ENCODE peak calls at places on chromosomes 3 and 15, in seven cellular contexts. D is right lobe of liver, H is aorta, Z is heart right ventricle, I is Peyer's patch, R is left lung, W is kidney. J is an unnamed sample.

GRCh38 chr15:43828061-43828657 is 1.4 kb downstream of the WDR76 start:
- DNase-seq in Z (no peak), D (no peak), R (no peak), H (no peak), W (no peak), I (no peak), J (no peak)

GRCh38 chr15:52020253-52021085 is 1.4 kb downstream of the MAPK6 start:
- DNase-seq in R (no peak), D (no peak), I (no peak), Z (no peak), H (no peak), W (no peak), J (no peak)

GRCh38 chr3:117553461-117553860 is 843.9 kb downstream of the TUSC7 start:
- DNase-seq in I (no peak), H (no peak), R (no peak), W (no peak), Z (no peak), D (no peak), J (no peak)

GRCh38 chr3:15933439-15934144 is 135.8 kb upstream of the ANKRD28 start:
- DNase-seq in D (no peak), I (no peak), H (no peak), W (no peak), Z (no peak), R (no peak), J (no peak)

GRCh38 chr15:91866971-91867372 is 13.5 kb downstream of the SLCO3A1 start:
- DNase-seq in W (peak; percentile 81), H (peak; percentile 71), R (peak; percentile 83), I (no peak), Z (peak; percentile 66), D (no peak), J (no peak)

GRCh38 chr3:46860381-46861292 is 2.6 kb downstream of the MYL3 start:
- DNase-seq in Z (peak; percentile 54), H (peak; percentile 49), W (peak; percentile 70), D (peak; percentile 39), R (peak; percentile 65), I (no peak), J (no peak)

GRCh38 chr15:82663186-82663600 is 16.0 kb upstream of the CPEB1 start:
- DNase-seq in Z (peak; percentile 26), R (no peak), H (peak; percentile 56), W (peak; percentile 78), I (no peak), D (no peak), J (no peak)

GRCh38 chr3:43155464-43156121 is 49.7 kb upstream of the POMGNT2 start:
- DNase-seq in R (no peak), H (peak; percentile 76), Z (peak; percentile 57), W (peak; percentile 83), D (peak; percentile 55), I (no peak), J (no peak)

GRCh38 chr15:56732135-56732880 is 1.0 kb downstream of the ZNF280D start:
- DNase-seq in R (no peak), Z (peak; percentile 13), W (no peak), D (no peak), I (no peak), H (no peak), J (peak; percentile 7)

GRCh38 chr3:36362973-36363372 is 17.3 kb upstream of the STAC start:
- DNase-seq in H (no peak), Z (no peak), I (no peak), D (no peak), W (no peak), R (no peak), J (no peak)

GRCh38 chr3:194750409-194750808 is 64.7 kb downstream of the FAM43A start:
- DNase-seq in W (no peak), I (no peak), R (no peak), H (no peak), Z (no peak), D (no peak), J (no peak)

GRCh38 chr15:60376677-60377095 is 21.1 kb downstream of the ANXA2 start:
- DNase-seq in W (no peak), Z (no peak), I (no peak), R (no peak), D (no peak), H (no peak), J (no peak)

GRCh38 chr3:53796161-53796560 is 50.1 kb downstream of the CHDH start:
- DNase-seq in I (no peak), D (no peak), W (no peak), R (no peak), H (no peak), Z (peak; percentile 63), J (no peak)

GRCh38 chr3:106826861-106827311 is 550.4 kb upstream of the CCDC54 start:
- DNase-seq in R (no peak), D (no peak), W (no peak), H (no peak), I (no peak), Z (no peak), J (no peak)

GRCh38 chr15:71136159-71137137 is 21.2 kb downstream of the THSD4 start:
- DNase-seq in R (no peak), Z (no peak), D (no peak), I (no peak), H (peak; percentile 72), W (no peak), J (no peak)

GRCh38 chr15:68498076-68498475 is 66.1 kb upstream of the ITGA11 start:
- DNase-seq in D (no peak), I (no peak), H (no peak), W (no peak), R (no peak), Z (no peak), J (no peak)

GRCh38 chr3:53318522-53318921 is 28.8 kb downstream of the DCP1A start:
- DNase-seq in D (no peak), R (no peak), H (no peak), I (no peak), W (no peak), Z (no peak), J (no peak)

GRCh38 chr15:96345560-96346389 is 15.3 kb downstream of the NR2F2 start:
- DNase-seq in Z (peak; percentile 82), H (peak; percentile 80), D (peak; percentile 72), R (peak; percentile 79), I (no peak), W (peak; percentile 96), J (no peak)

GRCh38 chr15:34365073-34365825 is 1.7 kb downstream of the LPCAT4 start:
- DNase-seq in R (no peak), Z (peak; percentile 59), H (no peak), W (no peak), I (no peak), D (no peak), J (no peak)

GRCh38 chr15:33132722-33133345 is 61.7 kb downstream of the FMN1 start:
- DNase-seq in I (no peak), D (no peak), R (no peak), H (no peak), Z (no peak), W (no peak), J (no peak)

GRCh38 chr3:64501298-64501906 is 186.4 kb downstream of the ADAMTS9 start:
- DNase-seq in H (no peak), D (no peak), R (no peak), Z (no peak), W (no peak), I (no peak), J (no peak)

DNA sequence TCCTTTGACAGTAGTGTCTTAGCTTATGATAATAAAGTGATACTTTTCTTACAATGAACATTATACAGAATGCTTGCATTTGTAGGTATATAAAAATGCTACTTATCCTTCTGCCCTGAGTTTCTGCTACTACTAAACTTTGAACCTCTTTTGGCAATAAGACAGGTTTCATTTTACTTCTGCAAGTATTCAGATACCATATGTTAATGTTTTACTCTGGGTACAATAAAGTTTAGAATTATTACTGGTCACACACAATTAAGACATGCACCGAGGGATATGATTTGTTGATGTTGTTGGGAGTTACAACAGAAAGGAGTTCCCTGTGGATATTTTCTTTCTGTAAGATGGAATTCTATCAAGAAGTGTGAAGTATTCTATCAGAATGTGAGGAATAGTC is 58.0 kb downstream of the NEO1 start:
- DNase-seq in R (no peak), I (no peak), D (no peak), W (no peak), Z (no peak), H (no peak), J (no peak)
- H3K27ac ChIP-seq in R (no peak overlapping the region), I (peak overlapping the region; percentile 56), D (no peak overlapping the region), W (peak overlapping the region; percentile 54), Z (no peak overlapping the region), H (no peak overlapping the region), J (no peak overlapping the region)

DNA sequence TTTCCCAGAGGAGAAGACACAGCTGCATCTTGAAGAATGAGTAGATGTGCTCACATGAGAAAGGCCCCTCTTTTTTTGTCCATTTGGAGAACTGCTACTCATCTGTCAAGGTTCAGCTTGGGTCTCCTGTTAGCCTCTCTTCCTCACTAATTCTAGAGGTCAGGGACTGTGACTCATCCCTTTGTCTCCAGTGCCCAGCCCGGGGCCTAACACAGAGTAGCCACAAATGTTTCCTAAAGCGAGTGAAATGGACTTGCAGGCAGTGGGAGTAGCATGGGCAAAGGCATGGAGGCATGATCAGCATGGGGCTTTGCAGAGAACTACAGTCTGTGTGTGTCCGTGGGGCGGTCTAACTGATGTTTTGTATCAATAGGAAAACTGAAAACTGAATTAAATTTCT is 33.9 kb upstream of the MRPS22 start:
- DNase-seq in H (no peak), Z (no peak), D (no peak), R (no peak), W (no peak), I (no peak), J (no peak)
- H3K4me1 ChIP-seq in H (no peaks in the 10 kb centered on the region), Z (no peaks in the 10 kb centered on the region), D (no peaks in the 10 kb centered on the region), R (no peaks in the 10 kb centered on the region), W (no peaks in the 10 kb centered on the region), I (no peaks in the 10 kb centered on the region), J (no peaks in the 10 kb centered on the region)

GRCh38 chr3:40994611-40995010 is 204.7 kb upstream of the CTNNB1 start:
- DNase-seq in W (no peak), H (no peak), R (no peak), D (no peak), Z (no peak), I (no peak), J (no peak)

GRCh38 chr3:40990062-40990456 is 209.2 kb upstream of the CTNNB1 start:
- DNase-seq in H (no peak), D (no peak), W (no peak), R (no peak), I (no peak), Z (no peak), J (no peak)

GRCh38 chr3:40989141-40990061 is 209.9 kb upstream of the CTNNB1 start:
- DNase-seq in R (no peak), I (no peak), W (no peak), H (no peak), Z (no peak), D (no peak), J (no peak)

GRCh38 chr3:40995271-40995670 is 204.0 kb upstream of the CTNNB1 start:
- DNase-seq in D (no peak), Z (no peak), W (no peak), H (no peak), R (no peak), I (no peak), J (no peak)

DNA sequence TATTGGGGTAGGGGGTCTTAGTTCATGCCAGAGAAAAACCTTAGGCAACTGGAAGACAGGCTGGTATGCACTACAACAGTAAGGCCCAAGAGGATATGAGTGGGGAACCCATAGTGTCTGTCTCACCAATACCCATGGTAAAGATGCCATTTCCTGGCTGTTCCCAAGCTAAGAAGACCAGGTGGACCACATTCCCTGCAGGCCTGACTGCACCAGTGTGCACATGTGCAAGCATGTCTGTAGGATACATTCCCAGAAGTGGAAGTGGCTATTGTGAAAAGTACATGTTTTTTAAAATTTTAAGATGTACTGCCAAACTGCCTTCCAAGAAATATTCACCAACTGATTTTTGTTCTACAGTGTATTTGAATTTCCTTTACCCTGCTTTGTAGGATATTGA is 207.3 kb upstream of the CTNNB1 start:
- DNase-seq in H (no peak), W (no peak), R (no peak), Z (no peak), D (no peak), I (no peak), J (no peak)
- H3K27ac ChIP-seq in H (no peak overlapping the region), W (no peak overlapping the region), R (no peak overlapping the region), Z (no peak overlapping the region), D (no peak overlapping the region), I (no peak overlapping the region), J (no peak overlapping the region)

GRCh38 chr15:31486506-31486905 is 159.9 kb downstream of the KLF13 start:
- DNase-seq in D (no peak), Z (no peak), W (peak; percentile 57), H (no peak), I (no peak), R (no peak), J (no peak)
- H3K4me1 ChIP-seq in D (peaks cover 17% of the 10 kb centered on the region), Z (peaks cover 7% of the 10 kb centered on the region), W (peaks cover 11% of the 10 kb centered on the region), H (peaks cover 5% of the 10 kb centered on the region), I (peaks cover 25% of the 10 kb centered on the region), R (peaks cover 41% of the 10 kb centered on the region), J (peaks cover 45% of the 10 kb centered on the region)

J was measured in CD8-positive, alpha-beta T cell.